ENCODE peak calls at places on chromosomes 16 and 17, in seven cellular contexts. I is IMR-90, G is neuronal stem cell, F is H9, N is mesenchymal stem cell, K is trophoblast cell, E is mesendoderm. V is an unnamed sample.

GRCh38 chr17:46995841-46996571 is 17.0 kb upstream of the RPRML start:
- DNase-seq in G (no peak), F (no peak), I (peak; percentile 59), K (no peak), E (no peak), N (peak; percentile 18), V (no peak)

GRCh38 chr17:77204531-77204930 is 63.8 kb downstream of the SEC14L1 start:
- DNase-seq in K (no peak), E (no peak), N (peak; percentile 24), I (no peak), G (no peak), F (no peak), V (no peak)

GRCh38 chr17:76107507-76107906 is 3.9 kb upstream of the EXOC7 start:
- DNase-seq in G (no peak), N (no peak), I (no peak), F (no peak), E (no peak), K (no peak), V (no peak)

GRCh38 chr17:63699638-63700527 is at the start of gene LIMD2:
- DNase-seq in K (no peak), E (peak; percentile 74), N (peak; percentile 49), G (peak; percentile 65), I (no peak), F (peak; percentile 85), V (no peak)

GRCh38 chr16:11398851-11399250 is 53.6 kb downstream of the RMI2 start:
- DNase-seq in K (no peak), I (no peak), G (no peak), N (no peak), F (no peak), E (no peak), V (no peak)

GRCh38 chr17:64074704-64075484 is 54.5 kb upstream of the ICAM2 start:
- DNase-seq in K (no peak), E (no peak), G (no peak), F (no peak), I (peak; percentile 83), N (peak; percentile 88), V (no peak)

GRCh38 chr16:86064431-86065250 is 165.7 kb downstream of the IRF8 start:
- DNase-seq in G (no peak), F (no peak), E (no peak), N (no peak), K (no peak), I (no peak), V (no peak)

GRCh38 chr17:49557204-49558024 is 18.3 kb upstream of the NXPH3 start:
- DNase-seq in I (peak; percentile 46), E (peak; percentile 79), K (peak; percentile 33), N (peak; percentile 67), G (no peak), F (peak; percentile 85), V (peak; percentile 59)

GRCh38 chr16:12340151-12340733 is 363.7 kb downstream of the SNX29 start:
- DNase-seq in N (peak; percentile 39), E (peak; percentile 72), I (peak; percentile 73), G (no peak), K (peak; percentile 55), F (peak; percentile 77), V (no peak)

GRCh38 chr16:27740496-27741201 is 190.7 kb downstream of the KATNIP start:
- DNase-seq in N (no peak), K (no peak), G (no peak), F (no peak), E (no peak), I (no peak), V (no peak)

GRCh38 chr17:37176683-37177082 is 199.1 kb upstream of the C17orf78 start:
- DNase-seq in G (no peak), N (peak; percentile 27), K (no peak), E (no peak), I (peak; percentile 55), F (no peak), V (no peak)

GRCh38 chr17:31392856-31393748 is 1.6 kb downstream of the RAB11FIP4 start:
- DNase-seq in K (no peak), N (no peak), G (no peak), E (no peak), F (peak; percentile 31), I (no peak), V (peak; percentile 46)

GRCh38 chr16:90043526-90043925 is 24.3 kb upstream of the DBNDD1 start:
- DNase-seq in K (no peak), G (no peak), N (no peak), I (no peak), E (no peak), F (no peak), V (no peak)

GRCh38 chr17:49439673-49440571 is 25.2 kb upstream of the PHB1 start:
- DNase-seq in K (no peak), I (peak; percentile 37), F (peak; percentile 26), N (no peak), E (no peak), G (no peak), V (peak; percentile 32)

GRCh38 chr16:73768786-73769203 is 527.8 kb upstream of the PSMD7 start:
- DNase-seq in K (no peak), G (no peak), N (no peak), E (no peak), F (no peak), I (no peak), V (no peak)

GRCh38 chr17:1067282-1067956 is 70.5 kb downstream of the TIMM22 start:
- DNase-seq in E (peak; percentile 53), I (no peak), N (no peak), F (no peak), G (no peak), K (no peak), V (no peak)

GRCh38 chr17:80909635-80910034 is 82.0 kb upstream of the CHMP6 start:
- DNase-seq in K (no peak), I (no peak), F (no peak), N (no peak), E (no peak), G (no peak), V (no peak)
- H2AK5ac ChIP-seq in K (no peak overlapping the region), I (no peak overlapping the region), F (no peak overlapping the region), N (no peak overlapping the region), E (no peak overlapping the region), G (no peak overlapping the region), V (no peak overlapping the region)

GRCh38 chr16:22270525-22270924 is 26.7 kb upstream of the POLR3E start:
- DNase-seq in F (no peak), N (no peak), G (no peak), I (no peak), K (no peak), E (no peak), V (no peak)

GRCh38 chr16:22265351-22265750 is 31.9 kb upstream of the POLR3E start:
- DNase-seq in G (no peak), K (peak; percentile 41), F (no peak), E (no peak), I (no peak), N (no peak), V (no peak)

GRCh38 chr16:22264786-22265185 is 32.4 kb upstream of the POLR3E start:
- DNase-seq in F (no peak), N (no peak), G (no peak), K (peak; percentile 52), I (no peak), E (no peak), V (no peak)

GRCh38 chr16:22266546-22266945 is 30.7 kb upstream of the POLR3E start:
- DNase-seq in E (no peak), K (no peak), F (no peak), I (no peak), G (no peak), N (no peak), V (no peak)

DNA sequence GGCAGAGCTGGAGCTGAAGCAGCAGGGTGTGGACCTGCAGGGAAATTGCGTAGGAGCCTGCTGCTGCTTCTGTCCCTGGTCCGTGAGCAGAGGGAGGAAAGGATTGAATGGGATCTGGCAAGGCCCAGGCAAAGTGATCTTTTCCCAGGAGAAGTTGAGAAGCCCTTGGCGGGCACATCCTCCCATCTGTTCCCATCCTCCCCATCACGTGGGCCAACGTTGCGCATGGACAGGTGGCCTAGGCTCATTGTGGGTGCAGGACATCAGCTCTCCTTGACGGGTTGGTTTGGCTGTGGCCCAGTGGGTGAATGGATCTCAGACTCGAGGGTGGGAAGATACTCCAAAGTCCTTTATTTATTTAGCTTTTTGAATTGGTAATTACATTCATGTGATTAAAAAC is 29.4 kb upstream of the POLR3E start:
- DNase-seq in E (no peak), F (no peak), I (no peak), G (no peak), K (no peak), N (no peak), V (no peak)
- H2AK5ac ChIP-seq in E (no peak overlapping the region), F (no peak overlapping the region), I (no peak overlapping the region), G (no peak overlapping the region), K (no peak overlapping the region), N (no peak overlapping the region), V (no peak overlapping the region)

GRCh38 chr16:72639494-72639893 is 408.4 kb downstream of the ZFHX3 start:
- DNase-seq in I (no peak), K (no peak), F (no peak), N (no peak), E (no peak), G (no peak), V (no peak)

GRCh38 chr16:72635694-72636093 is 412.2 kb downstream of the ZFHX3 start:
- DNase-seq in E (no peak), F (no peak), K (no peak), I (no peak), G (no peak), N (no peak), V (no peak)

GRCh38 chr16:72635104-72635503 is 412.8 kb downstream of the ZFHX3 start:
- DNase-seq in K (no peak), I (peak; percentile 2), G (no peak), N (no peak), F (no peak), E (no peak), V (no peak)

GRCh38 chr16:72637306-72637705 is 410.6 kb downstream of the ZFHX3 start:
- DNase-seq in E (peak; percentile 28), F (no peak), K (no peak), G (no peak), I (peak; percentile 77), N (peak; percentile 48), V (no peak)
- H2AK5ac ChIP-seq in E (no peak overlapping the region), F (no peak overlapping the region), K (no peak overlapping the region), G (no peak overlapping the region), I (no peak overlapping the region), N (no peak overlapping the region), V (no peak overlapping the region)

GRCh38 chr16:82732461-82732860 is 105.7 kb downstream of the CDH13 start:
- DNase-seq in G (no peak), F (no peak), K (no peak), N (peak; percentile 64), I (no peak), E (no peak), V (no peak)

GRCh38 chr16:82735696-82736095 is 108.9 kb downstream of the CDH13 start:
- DNase-seq in N (peak; percentile 85), E (no peak), I (no peak), F (no peak), K (no peak), G (no peak), V (no peak)

GRCh38 chr16:82736161-82736697 is 109.5 kb downstream of the CDH13 start:
- DNase-seq in I (no peak), K (no peak), F (no peak), G (no peak), N (no peak), E (no peak), V (no peak)

GRCh38 chr16:82738699-82739098 is 111.9 kb downstream of the CDH13 start:
- DNase-seq in N (no peak), I (peak; percentile 23), F (no peak), K (no peak), E (peak; percentile 21), G (no peak), V (no peak)

DNA sequence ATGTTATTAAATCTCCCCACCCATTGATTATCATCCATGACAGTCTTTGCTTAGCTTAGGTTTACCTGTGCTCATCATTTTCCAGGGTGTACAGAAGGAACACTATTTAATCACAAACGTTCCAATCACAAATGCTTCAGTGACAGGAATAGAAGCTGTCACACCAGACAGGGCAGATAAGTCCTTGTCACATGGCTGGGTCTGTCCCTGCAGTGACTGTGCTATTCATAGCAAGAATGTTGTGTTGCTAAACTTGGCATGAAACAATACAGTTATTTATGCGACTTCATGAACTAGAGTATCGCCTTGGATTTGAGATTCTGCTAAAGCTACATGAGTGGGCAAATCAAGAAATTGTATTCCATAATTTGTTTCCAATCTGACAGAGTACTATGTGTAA is 108.4 kb downstream of the CDH13 start:
- DNase-seq in G (no peak), K (no peak), N (peak; percentile 34), E (no peak), F (no peak), I (no peak), V (no peak)
- H2AK5ac ChIP-seq in G (no peak overlapping the region), K (no peak overlapping the region), N (no peak overlapping the region), E (no peak overlapping the region), F (no peak overlapping the region), I (no peak overlapping the region), V (no peak overlapping the region)